ENCODE peak calls at places on chromosomes 1 and 21, in ten cellular contexts. C is fibroblast of mammary gland, I is astrocyte, E is tibial nerve, J is fibroblast of pulmonary artery, L is foreskin fibroblast, A is ovary, U is AG10803, Z is hepatocyte, H is epithelial cell of esophagus. R is an unnamed sample.

GRCh38 chr1:32780005-32780404 is 37.2 kb downstream of the YARS1 start:
- DNase-seq in C (no peak), I (no peak), E (no peak), J (no peak), L (no peak), A (no peak), U (no peak), Z (no peak), H (no peak), R (no peak)

GRCh38 chr1:218556016-218556415 is 210.9 kb downstream of the TGFB2 start:
- DNase-seq in C (no peak), I (no peak), E (no peak), J (no peak), L (no peak), A (no peak), U (no peak), Z (no peak), H (no peak), R (no peak)

GRCh38 chr1:53763911-53764310 is 24.9 kb upstream of the GLIS1 start:
- DNase-seq in C (no peak), I (no peak), E (no peak), J (no peak), L (no peak), A (no peak), U (no peak), Z (no peak), H (peak), R (no peak)

GRCh38 chr1:8831329-8831728 is 13.9 kb upstream of the RERE start:
- DNase-seq in C (no peak), I (no peak), E (no peak), J (peak), L (no peak), A (no peak), U (no peak), Z (no peak), H (no peak), R (no peak)

GRCh38 chr1:206969090-206969489 is 1.2 kb downstream of the FCAMR start:
- DNase-seq in C (no peak), I (no peak), E (no peak), J (no peak), L (no peak), A (no peak), U (no peak), Z (peak), H (no peak), R (no peak)

GRCh38 chr1:203039609-203040517 is 13.6 kb downstream of the PPFIA4 start:
- DNase-seq in C (no peak), I (no peak), E (no peak), J (no peak), L (no peak), A (no peak), U (no peak), Z (peak), H (peak), R (peak)

GRCh38 chr1:3494321-3495308 is 40.1 kb downstream of the ARHGEF16 start:
- DNase-seq in C (no peak), I (no peak), E (no peak), J (no peak), L (no peak), A (no peak), U (no peak), Z (no peak), H (no peak), R (no peak)

GRCh38 chr1:237074371-237075117 is 32.6 kb downstream of the RYR2 start:
- DNase-seq in C (no peak), I (no peak), E (no peak), J (no peak), L (no peak), A (no peak), U (no peak), Z (no peak), H (no peak), R (no peak)

GRCh38 chr1:202010042-202011015 is at the start of gene ELF3:
- DNase-seq in C (no peak), I (no peak), E (no peak), J (no peak), L (no peak), A (no peak), U (no peak), Z (peak), H (peak), R (peak)

GRCh38 chr1:110542730-110543129 is 23.8 kb upstream of the KCNA10 start:
- DNase-seq in C (peak), I (peak), E (no peak), J (peak), L (peak), A (no peak), U (peak), Z (peak), H (peak), R (peak)

GRCh38 chr1:49765034-49765433 is 258.7 kb downstream of the AGBL4 start:
- DNase-seq in C (no peak), I (no peak), E (no peak), J (no peak), L (no peak), A (no peak), U (no peak), Z (no peak), H (peak), R (no peak)

GRCh38 chr1:22285545-22286396 is 142.9 kb upstream of the WNT4 start:
- DNase-seq in C (no peak), I (no peak), E (no peak), J (peak), L (no peak), A (peak), U (no peak), Z (no peak), H (no peak), R (no peak)

GRCh38 chr21:45277101-45278045 is 10.3 kb downstream of the POFUT2 start:
- DNase-seq in C (no peak), I (no peak), E (peak), J (no peak), L (no peak), A (peak), U (no peak), Z (no peak), H (no peak), R (no peak)

GRCh38 chr1:219179293-219179692 is 5.6 kb downstream of the LYPLAL1 start:
- DNase-seq in C (no peak), I (no peak), E (no peak), J (peak), L (no peak), A (no peak), U (peak), Z (no peak), H (peak), R (no peak)

GRCh38 chr1:59971464-59971911 is 44.9 kb upstream of the CYP2J2 start:
- DNase-seq in C (peak), I (no peak), E (peak), J (peak), L (peak), A (peak), U (peak), Z (peak), H (peak), R (peak)

GRCh38 chr1:234866007-234866866 is 256.3 kb upstream of the IRF2BP2 start:
- DNase-seq in C (peak), I (peak), E (peak), J (peak), L (peak), A (peak), U (peak), Z (peak), H (peak), R (no peak)

GRCh38 chr1:9293241-9293511 is 482 bp downstream of the SPSB1 start:
- DNase-seq in C (no peak), I (no peak), E (no peak), J (no peak), L (no peak), A (no peak), U (no peak), Z (no peak), H (no peak), R (no peak)

GRCh38 chr1:222712253-222713090 is at the start of the genes AIDA and BROX:
- DNase-seq in C (peak), I (peak), E (peak), J (peak), L (peak), A (peak), U (peak), Z (peak), H (peak), R (peak)

GRCh38 chr1:16072616-16073484 is 601 bp downstream of the FAM131C start:
- DNase-seq in C (no peak), I (no peak), E (no peak), J (no peak), L (no peak), A (no peak), U (no peak), Z (peak), H (peak), R (peak)

GRCh38 chr1:106924360-106924759 is 132.1 kb upstream of the PRMT6 start:
- DNase-seq in C (peak), I (peak), E (no peak), J (peak), L (peak), A (no peak), U (peak), Z (no peak), H (peak), R (peak)

GRCh38 chr1:1815606-1816281 is 37.5 kb upstream of the NADK start:
- DNase-seq in C (no peak), I (no peak), E (no peak), J (no peak), L (no peak), A (no peak), U (no peak), Z (no peak), H (no peak), R (no peak)

GRCh38 chr1:240475832-240476231 is 136.1 kb downstream of the GREM2 start:
- DNase-seq in C (no peak), I (no peak), E (no peak), J (no peak), L (no peak), A (no peak), U (no peak), Z (no peak), H (no peak), R (no peak)

GRCh38 chr1:201946224-201946908 is at the start of gene LMOD1:
- DNase-seq in C (peak), I (peak), E (peak), J (peak), L (peak), A (peak), U (peak), Z (peak), H (peak), R (peak)

GRCh38 chr1:11540773-11541160 is 61.8 kb downstream of the DISP3 start:
- DNase-seq in C (no peak), I (no peak), E (no peak), J (no peak), L (no peak), A (no peak), U (no peak), Z (no peak), H (no peak), R (no peak)

GRCh38 chr1:204098683-204099082 is 25.8 kb downstream of the SOX13 start:
- DNase-seq in C (no peak), I (no peak), E (no peak), J (no peak), L (no peak), A (no peak), U (no peak), Z (no peak), H (no peak), R (no peak)
- TF ChIP-seq CTCF in C (no peak), I (no peak), E (no peak), J (no peak), L (no peak), A (no peak), U (no peak), Z (no peak), H (no peak), R (no peak)

DNA sequence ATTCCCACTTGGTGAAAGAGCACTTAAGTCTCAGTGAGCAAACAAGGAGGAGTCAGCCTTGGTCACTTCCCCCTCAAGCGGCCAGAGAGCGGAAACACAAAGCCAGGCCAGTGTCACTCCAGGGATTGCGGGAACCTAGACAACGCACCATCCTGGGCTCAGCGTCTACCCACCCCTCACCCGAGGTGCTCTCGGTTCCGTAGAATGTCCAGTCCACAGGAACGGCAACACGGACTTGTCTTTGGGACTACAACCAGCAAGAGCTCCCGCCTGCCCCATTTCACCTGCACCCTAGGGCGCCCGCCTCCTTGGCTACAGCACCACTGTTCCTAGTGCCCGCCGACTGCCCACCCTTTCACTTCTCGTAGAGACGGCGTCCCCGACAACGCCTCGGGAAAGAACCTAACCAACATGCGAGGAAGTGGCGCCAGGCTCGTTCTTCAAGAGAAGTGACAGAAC is 511 bp downstream of the GDAP2 start:
- DNase-seq in C (peak), I (peak), E (peak), J (peak), L (peak), A (peak), U (peak), Z (peak), H (peak), R (peak)
- TF ChIP-seq CTCF in C (peak), I (peak), E (no peak), J (peak), L (no peak), A (no peak), U (peak), Z (peak), H (no peak), R (no peak)

DNA sequence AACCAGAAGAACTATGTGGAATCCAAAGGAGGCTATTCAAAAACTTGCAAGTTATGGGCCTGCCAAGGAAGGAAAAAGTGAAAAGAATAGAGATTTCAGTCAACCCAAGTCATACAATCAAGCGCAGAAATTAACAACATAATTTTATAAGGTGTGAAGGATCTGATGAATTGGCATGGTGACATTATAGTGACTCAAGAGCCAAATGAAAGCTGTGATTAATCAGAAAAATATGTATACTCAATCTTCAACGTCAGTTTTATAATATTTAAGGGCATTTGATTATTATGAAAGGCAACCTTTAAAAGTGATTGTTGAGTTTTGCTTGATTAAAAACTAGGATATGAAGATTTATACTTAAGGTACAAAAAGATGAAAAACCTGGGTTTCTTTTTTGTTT is 37.8 kb upstream of the THEM4 start:
- DNase-seq in C (peak), I (no peak), E (no peak), J (no peak), L (no peak), A (no peak), U (no peak), Z (no peak), H (peak), R (no peak)
- TF ChIP-seq CTCF in C (no peak), I (no peak), E (no peak), J (no peak), L (no peak), A (no peak), U (no peak), Z (no peak), H (no peak), R (no peak)

DNA sequence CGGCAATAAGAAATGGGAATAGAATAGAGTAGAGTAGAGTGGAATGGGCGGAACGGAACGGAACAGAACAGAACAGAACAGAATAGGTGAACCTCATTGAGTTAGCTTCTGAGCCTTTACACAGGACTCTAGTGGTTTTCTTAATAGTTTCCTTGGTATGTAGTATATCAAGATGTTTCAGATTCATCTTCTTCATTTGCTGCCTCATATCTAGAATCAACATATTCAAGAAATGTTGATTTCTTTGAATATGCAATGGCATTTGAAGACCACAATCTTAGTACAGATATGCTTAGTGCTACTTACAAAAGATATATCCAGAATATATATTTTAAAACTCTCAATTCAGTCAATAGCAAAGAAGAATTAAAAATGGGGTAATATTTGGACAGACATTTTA is 133.8 kb downstream of the TSEN15 start:
- DNase-seq in C (no peak), I (no peak), E (no peak), J (no peak), L (no peak), A (no peak), U (no peak), Z (no peak), H (no peak), R (no peak)
- TF ChIP-seq CTCF in C (no peak), I (no peak), E (no peak), J (no peak), L (no peak), A (no peak), U (no peak), Z (no peak), H (no peak), R (no peak)

DNA sequence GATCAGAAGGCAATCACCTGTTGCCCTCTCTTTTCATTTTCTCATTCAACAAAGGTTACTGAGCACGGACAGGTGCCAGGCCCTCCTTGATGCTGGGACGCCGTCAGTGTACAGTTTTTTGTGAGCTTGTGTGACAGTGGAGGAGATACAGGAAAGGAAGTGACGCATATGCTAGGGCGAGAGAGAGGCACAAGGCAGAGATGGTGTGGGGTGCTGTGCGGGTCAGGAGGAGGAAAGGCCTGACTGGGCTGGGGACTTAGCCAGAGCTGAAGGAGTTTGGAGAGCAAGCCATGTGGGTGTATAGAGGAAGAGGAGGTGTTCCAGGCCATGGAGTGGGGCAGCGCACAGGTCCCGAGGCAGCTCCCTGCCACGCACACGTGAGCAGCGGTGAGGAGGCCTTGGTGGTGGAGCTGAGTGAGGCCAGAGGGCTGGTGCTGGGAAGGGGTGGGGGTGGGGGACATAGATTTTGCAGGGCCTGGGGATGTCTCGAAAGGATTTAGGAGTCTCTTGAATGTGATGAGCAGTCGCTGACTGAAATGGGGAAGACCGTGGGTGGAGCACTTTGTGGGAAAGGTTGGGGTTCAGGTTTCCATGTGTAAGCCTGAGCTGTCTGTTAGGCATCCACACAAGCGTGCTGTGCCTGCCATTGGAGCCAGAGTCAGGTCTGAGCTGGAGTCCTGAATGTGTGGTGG is 46.0 kb downstream of the TRAPPC10 start:
- DNase-seq in C (no peak), I (peak), E (no peak), J (no peak), L (no peak), A (no peak), U (no peak), Z (no peak), H (no peak), R (no peak)
- TF ChIP-seq CTCF in C (no peak), I (no peak), E (no peak), J (no peak), L (no peak), A (no peak), U (no peak), Z (no peak), H (no peak), R (no peak)

GRCh38 chr1:26833432-26834405 is 7.2 kb downstream of the ZDHHC18 start:
- DNase-seq in C (no peak), I (no peak), E (no peak), J (no peak), L (no peak), A (no peak), U (no peak), Z (no peak), H (no peak), R (no peak)
- TF ChIP-seq CTCF in C (no peak), I (no peak), E (no peak), J (no peak), L (no peak), A (no peak), U (no peak), Z (no peak), H (no peak), R (no peak)

GRCh38 chr1:209490013-209490412 is 93.5 kb upstream of the CAMK1G start:
- DNase-seq in C (peak), I (peak), E (no peak), J (peak), L (peak), A (no peak), U (peak), Z (peak), H (peak), R (no peak)
- TF ChIP-seq CTCF in C (peak), I (peak), E (no peak), J (peak), L (peak), A (no peak), U (peak), Z (peak), H (peak), R (peak)

DNA sequence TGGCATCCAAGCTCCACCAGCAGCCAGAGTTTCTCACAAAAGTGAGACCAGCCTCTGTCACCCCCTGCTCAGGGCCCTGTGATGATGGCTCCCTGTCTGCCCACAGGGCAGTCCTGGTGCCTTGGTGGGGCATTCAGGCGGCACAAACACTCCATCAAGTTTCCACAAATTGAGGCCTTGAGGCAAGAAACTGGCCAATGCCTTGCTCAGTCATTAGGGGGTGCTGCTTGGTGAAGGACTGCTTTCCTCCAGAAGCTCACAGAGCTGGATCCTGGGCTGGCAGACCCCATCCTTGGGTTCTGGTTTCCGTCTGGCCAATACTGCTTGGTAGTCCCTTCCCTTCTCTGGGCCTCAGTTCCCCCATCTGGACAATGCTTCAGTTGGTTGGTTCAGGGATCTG is 12.5 kb upstream of the AHDC1 start:
- DNase-seq in C (no peak), I (no peak), E (no peak), J (no peak), L (no peak), A (no peak), U (no peak), Z (no peak), H (no peak), R (no peak)
- TF ChIP-seq CTCF in C (peak), I (no peak), E (no peak), J (peak), L (peak), A (no peak), U (peak), Z (no peak), H (no peak), R (no peak)

DNA sequence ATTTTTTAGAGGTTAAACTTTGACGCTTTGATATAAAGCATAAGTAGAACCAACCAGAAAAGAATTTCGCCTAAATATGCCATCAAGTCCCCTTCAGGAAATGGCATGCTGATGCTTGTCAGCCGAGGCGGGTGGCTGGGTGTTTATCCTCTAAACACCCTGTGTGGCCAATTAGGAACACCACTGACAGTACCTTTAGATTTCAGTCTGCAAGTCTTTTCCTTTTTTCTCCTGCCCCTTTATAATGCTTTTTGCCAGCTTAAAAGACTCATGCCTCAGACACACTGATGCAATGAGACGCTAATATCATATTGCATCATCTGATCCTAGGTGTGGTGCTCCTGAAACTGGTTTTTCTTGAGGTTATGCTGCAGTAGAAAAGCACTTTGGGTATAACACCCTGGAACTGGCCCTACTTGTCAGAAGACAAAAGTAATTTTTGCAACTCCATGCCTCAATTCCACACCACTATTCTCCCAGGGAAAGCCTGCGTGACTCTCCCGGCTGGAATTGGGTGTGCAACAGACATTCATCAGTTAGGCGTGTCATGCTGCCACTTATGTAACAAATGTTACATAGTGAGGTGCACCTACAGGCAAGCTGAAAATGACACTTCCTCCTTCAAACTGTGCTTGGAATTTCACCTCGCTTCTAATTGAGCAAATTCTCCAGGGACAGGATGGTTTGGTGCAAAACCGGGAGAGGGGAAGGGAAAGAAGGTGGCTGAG is 2.0 kb upstream of the RCC2 start:
- DNase-seq in C (peak), I (peak), E (no peak), J (peak), L (no peak), A (no peak), U (peak), Z (peak), H (peak), R (no peak)
- TF ChIP-seq CTCF in C (no peak), I (no peak), E (no peak), J (no peak), L (no peak), A (no peak), U (no peak), Z (no peak), H (peak), R (no peak)

R was measured in nephron progenitor cell.